ENCODE peak calls at places on chromosomes 4 and X, in five cellular contexts. X is A549, L is lung, A is transverse colon, I is fibroblast of pulmonary artery. H is an unnamed sample.

GRCh38 chr4:47482326-47482725 is 2.7 kb upstream of the ATP10D start:
- DNase-seq in X (no peak), L (no peak), A (no peak), I (peak), H (peak)

GRCh38 chr4:118904935-118905334 is 16.3 kb downstream of the SYNPO2 start:
- DNase-seq in X (no peak), L (no peak), A (no peak), I (peak), H (no peak)

GRCh38 chr4:39446483-39446841 is 12.3 kb downstream of the RPL9 start:
- DNase-seq in X (no peak), L (no peak), A (no peak), I (no peak), H (no peak)

GRCh38 chr4:139469869-139470268 is 15.9 kb downstream of the RAB33B start:
- DNase-seq in X (no peak), L (no peak), A (no peak), I (no peak), H (no peak)

GRCh38 chr4:101967697-101968346 is 177.3 kb downstream of the BANK1 start:
- DNase-seq in X (peak), L (no peak), A (no peak), I (peak), H (no peak)

GRCh38 chr4:150209140-150209829 is 131.0 kb downstream of the DCLK2 start:
- DNase-seq in X (peak), L (peak), A (peak), I (peak), H (peak)

GRCh38 chrX:21802844-21803243 is 36.6 kb upstream of the MBTPS2 start:
- DNase-seq in X (no peak), L (no peak), A (no peak), I (no peak), H (no peak)

GRCh38 chr4:47061435-47061834 is 30.1 kb downstream of the GABRB1 start:
- DNase-seq in X (no peak), L (no peak), A (no peak), I (peak), H (peak)

GRCh38 chr4:141465151-141465550 is 171.2 kb upstream of the IL15 start:
- DNase-seq in X (no peak), L (no peak), A (no peak), I (no peak), H (no peak)

GRCh38 chrX:154032156-154032555 is 12.5 kb upstream of the IRAK1 start:
- DNase-seq in X (no peak), L (no peak), A (no peak), I (no peak), H (no peak)

GRCh38 chr4:16418814-16419213 is 192.5 kb upstream of the TAPT1 start:
- DNase-seq in X (peak), L (no peak), A (no peak), I (peak), H (peak)

GRCh38 chrX:72308566-72309296 is 3.0 kb upstream of the CITED1 start:
- DNase-seq in X (peak), L (peak), A (peak), I (peak), H (peak)

GRCh38 chr4:78951862-78952472 is 12.7 kb upstream of the PAQR3 start:
- DNase-seq in X (peak), L (no peak), A (no peak), I (peak), H (peak)

GRCh38 chrX:38595801-38596200 is 34.5 kb downstream of the TSPAN7 start:
- DNase-seq in X (no peak), L (no peak), A (no peak), I (no peak), H (no peak)

GRCh38 chr4:1599491-1600210 is 84.5 kb downstream of the FAM53A start:
- DNase-seq in X (no peak), L (no peak), A (no peak), I (no peak), H (no peak)

GRCh38 chr4:182062936-182063335 is 180.3 kb upstream of the TENM3 start:
- DNase-seq in X (no peak), L (no peak), A (no peak), I (peak), H (peak)

GRCh38 chrX:53133400-53133799 is 39.5 kb downstream of the KANTR start:
- DNase-seq in X (no peak), L (no peak), A (no peak), I (no peak), H (no peak)

GRCh38 chr4:140721088-140721421 is 35.1 kb downstream of the TBC1D9 start:
- DNase-seq in X (no peak), L (no peak), A (no peak), I (no peak), H (no peak)

GRCh38 chr4:129342820-129343219 is 246.9 kb downstream of the C4orf33 start:
- DNase-seq in X (peak), L (no peak), A (no peak), I (peak), H (peak)

GRCh38 chr4:94911141-94911540 is 153.4 kb downstream of the BMPR1B start:
- DNase-seq in X (no peak), L (no peak), A (no peak), I (no peak), H (no peak)

GRCh38 chr4:53937918-53938317 is 126.5 kb downstream of the CHIC2 start:
- DNase-seq in X (no peak), L (no peak), A (no peak), I (peak), H (peak)

GRCh38 chrX:151714367-151714766 is 1.5 kb upstream of the FATE1 start:
- DNase-seq in X (no peak), L (no peak), A (no peak), I (no peak), H (no peak)

GRCh38 chrX:110741213-110741796 is 54.3 kb downstream of the CHRDL1 start:
- DNase-seq in X (peak), L (no peak), A (no peak), I (peak), H (peak)

GRCh38 chr4:189069782-189070181 is 870.9 kb upstream of the FRG1 start:
- DNase-seq in X (no peak), L (no peak), A (no peak), I (no peak), H (no peak)

GRCh38 chr4:159238631-159239030 is 135.8 kb downstream of the RAPGEF2 start:
- DNase-seq in X (no peak), L (no peak), A (no peak), I (peak), H (no peak)

GRCh38 chr4:158936238-158936637 is 166.6 kb upstream of the RAPGEF2 start:
- DNase-seq in X (no peak), L (no peak), A (no peak), I (no peak), H (no peak)

GRCh38 chr4:6193399-6193798 is 7.0 kb downstream of the JAKMIP1 start:
- DNase-seq in X (no peak), L (no peak), A (no peak), I (no peak), H (no peak)

GRCh38 chr4:40350627-40351227 is 15.6 kb downstream of the CHRNA9 start:
- DNase-seq in X (peak), L (no peak), A (no peak), I (peak), H (no peak)

GRCh38 chrX:71098302-71098701 is 2.7 kb downstream of the FOXO4 start:
- DNase-seq in X (peak), L (peak), A (peak), I (peak), H (peak)

GRCh38 chr4:47577779-47578553 is 92.9 kb downstream of the ATP10D start:
- DNase-seq in X (no peak), L (no peak), A (no peak), I (peak), H (peak)

GRCh38 chr4:144591401-144591800 is 54.6 kb upstream of the HHIP start:
- DNase-seq in X (peak), L (peak), A (peak), I (peak), H (peak)

GRCh38 chrX:43592597-43592996 is 63.5 kb upstream of the MAOA start:
- DNase-seq in X (no peak), L (no peak), A (no peak), I (peak), H (no peak)

GRCh38 chrX:19672211-19672814 is 157.0 kb upstream of the MAP3K15 start:
- DNase-seq in X (peak), L (no peak), A (no peak), I (no peak), H (no peak)

GRCh38 chrX:19674041-19674769 is 158.9 kb upstream of the MAP3K15 start:
- DNase-seq in X (no peak), L (no peak), A (no peak), I (no peak), H (no peak)

GRCh38 chrX:19673334-19674040 is 158.2 kb upstream of the MAP3K15 start:
- DNase-seq in X (peak), L (peak), A (peak), I (peak), H (peak)

GRCh38 chrX:19670321-19670750 is 155.0 kb upstream of the MAP3K15 start:
- DNase-seq in X (no peak), L (no peak), A (no peak), I (peak), H (peak)

DNA sequence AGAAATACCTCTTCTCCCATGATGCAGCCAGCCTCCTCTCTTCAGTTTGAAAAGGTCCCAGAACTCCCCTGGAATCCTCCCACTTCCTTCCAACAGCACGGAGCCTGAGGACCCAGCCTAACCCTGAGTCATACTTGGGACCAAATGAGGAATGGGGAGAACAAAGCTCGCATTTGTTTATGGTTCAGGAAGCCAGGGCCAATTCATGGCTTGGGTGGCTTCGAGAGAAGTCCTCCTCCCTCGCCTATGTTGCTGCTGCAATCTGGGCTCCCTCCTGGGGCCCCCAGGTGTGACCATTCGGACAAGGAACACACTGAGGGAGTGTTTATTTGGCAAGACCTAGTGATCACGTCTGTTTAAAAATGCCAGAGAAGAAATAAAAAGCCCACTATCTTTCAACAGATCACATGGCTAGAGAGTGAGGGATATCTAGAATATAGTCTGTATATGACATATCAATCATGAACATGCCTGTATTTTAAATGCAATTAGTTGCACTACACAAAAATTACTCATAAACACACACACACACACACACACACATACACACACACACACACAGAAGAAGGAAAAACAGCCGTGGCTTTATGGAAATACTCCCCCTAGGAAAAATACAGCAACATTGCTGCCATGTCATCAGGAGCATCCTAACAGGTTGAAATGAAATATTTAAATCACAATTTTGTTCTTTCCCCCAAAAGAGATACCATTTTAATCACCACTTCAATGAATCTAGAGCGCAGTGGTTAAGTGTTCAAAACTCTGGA is 155.7 kb upstream of the MAP3K15 start:
- DNase-seq in X (peak), L (no peak), A (peak), I (peak), H (peak)
- H3K4me3 ChIP-seq in X (peak), L (no peak), A (peak), I (peak), H (peak)

GRCh38 chrX:124127496-124127895 is 166.0 kb downstream of the STAG2 start:
- DNase-seq in X (peak), L (no peak), A (no peak), I (no peak), H (no peak)
- TF ChIP-seq CTCF in X (no peak), L (no peak), A (no peak), I (no peak), H (no peak)

GRCh38 chrX:150062292-150063137 is 124.2 kb upstream of the EOLA2 start:
- DNase-seq in X (peak), L (no peak), A (peak), I (peak), H (peak)
- H3K4me3 ChIP-seq in X (no peak), L (no peak), A (no peak), I (no peak), H (no peak)

GRCh38 chr4:37890501-37891220 is at the start of gene TBC1D1:
- DNase-seq in X (peak), L (peak), A (peak), I (no peak), H (no peak)
- TF ChIP-seq CTCF in X (no peak), L (peak), A (peak), I (no peak), H (no peak)